ENCODE peak calls at places on chromosome 11, in five cellular contexts. C is fibroblast of mammary gland, F is cardiac muscle cell, X is dorsolateral prefrontal cortex, E is fibroblast of villous mesenchyme. O is an unnamed sample.

GRCh38 chr11:41413843-41414242 is 45.6 kb downstream of the LRRC4C start:
- DNase-seq in X (no peak), C (no peak), F (no peak), E (no peak), O (no peak)

GRCh38 chr11:116931206-116931953 is 94.0 kb upstream of the APOA1 start:
- DNase-seq in F (peak; percentile 54), X (no peak), C (peak; percentile 13), E (no peak), O (no peak)

GRCh38 chr11:109547356-109548027 is 125.5 kb downstream of the C11orf87 start:
- DNase-seq in X (no peak), F (peak; percentile 83), C (peak; percentile 49), E (peak; percentile 46), O (no peak)

GRCh38 chr11:110251837-110252236 is 44.6 kb downstream of the RDX start:
- DNase-seq in X (no peak), F (peak; percentile 54), C (peak; percentile 72), E (peak; percentile 31), O (no peak)

GRCh38 chr11:110948112-110948511 is 235.9 kb upstream of the ARHGAP20 start:
- DNase-seq in E (peak; percentile 69), F (peak; percentile 45), C (peak; percentile 84), X (no peak), O (no peak)

GRCh38 chr11:129252621-129253020 is 60.5 kb upstream of the ARHGAP32 start:
- DNase-seq in E (no peak), C (no peak), F (no peak), X (no peak), O (no peak)

GRCh38 chr11:47768090-47768620 is 1.0 kb upstream of the FNBP4 start:
- DNase-seq in C (peak; percentile 78), X (peak; percentile 27), F (peak; percentile 87), E (peak; percentile 69), O (peak; percentile 29)

GRCh38 chr11:46669606-46670243 is 30.7 kb downstream of the ARHGAP1 start:
- DNase-seq in C (no peak), F (no peak), X (no peak), E (peak; percentile 17), O (no peak)

GRCh38 chr11:65497141-65498041 is 1.5 kb upstream of the MALAT1 start:
- DNase-seq in X (peak; percentile 94), F (peak; percentile 100), C (peak; percentile 98), E (peak; percentile 99), O (peak; percentile 99)

GRCh38 chr11:7490054-7490453 is 4.7 kb downstream of the OLFML1 start:
- DNase-seq in X (no peak), E (peak; percentile 73), C (peak; percentile 80), F (peak; percentile 67), O (no peak)

GRCh38 chr11:68036717-68037239 is 2.0 kb upstream of the TCIRG1 start:
- DNase-seq in C (no peak), F (no peak), E (no peak), X (no peak), O (peak; percentile 14)

GRCh38 chr11:77879218-77879617 is 58.3 kb downstream of the AAMDC start:
- DNase-seq in E (peak; percentile 41), X (no peak), F (peak; percentile 68), C (peak; percentile 70), O (no peak)

GRCh38 chr11:76997512-76997911 is 36.7 kb upstream of the B3GNT6 start:
- DNase-seq in C (no peak), E (no peak), F (no peak), X (no peak), O (no peak)

GRCh38 chr11:128725630-128726461 is 32.0 kb downstream of the FLI1 start:
- DNase-seq in F (peak; percentile 64), E (peak; percentile 54), C (no peak), X (no peak), O (no peak)

GRCh38 chr11:3051435-3052108 is 5.7 kb downstream of the CARS1 start:
- DNase-seq in X (no peak), E (no peak), C (no peak), F (no peak), O (no peak)
- TF ChIP-seq CTCF in X (no peak), E (peak; percentile 22), C (peak; percentile 4), F (peak; percentile 12), O (no peak)

DNA sequence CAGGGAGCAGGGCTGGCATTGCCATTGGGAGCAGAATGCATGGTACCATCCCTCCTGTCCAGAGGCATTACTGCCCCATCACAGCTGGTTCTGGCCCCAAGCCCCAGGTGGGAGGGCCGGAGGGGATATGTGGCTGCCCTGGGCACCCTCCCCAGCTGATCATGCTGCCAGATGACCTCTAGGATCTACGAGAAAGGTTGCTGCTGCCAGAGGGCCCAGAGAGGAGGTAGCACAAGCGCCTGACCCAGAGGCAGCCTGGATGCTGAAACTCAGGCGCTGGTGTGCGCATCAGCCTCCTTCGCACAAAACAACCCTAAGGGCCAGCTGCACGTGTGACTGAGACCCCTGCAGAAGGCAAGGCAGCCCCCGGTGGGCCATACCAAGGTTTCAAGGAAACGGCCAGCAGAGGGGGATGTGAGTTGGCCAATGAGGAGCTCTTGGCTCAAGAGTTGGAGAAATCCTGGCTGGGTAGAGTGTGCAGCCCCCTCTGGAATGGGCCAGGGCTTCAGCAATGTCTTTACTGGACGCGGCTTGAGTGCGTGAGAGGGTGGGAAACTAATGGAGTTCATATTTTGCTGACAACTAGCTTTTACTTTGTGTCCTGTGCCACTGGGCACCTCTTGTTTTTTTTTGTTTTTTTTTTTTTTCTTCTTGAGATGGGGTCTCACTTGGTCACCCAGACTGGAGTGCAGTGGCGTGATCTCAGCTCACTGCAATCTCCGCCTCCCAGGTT is 88.3 kb upstream of the PARVA start:
- DNase-seq in F (no peak), C (no peak), X (no peak), E (no peak), O (no peak)
- TF ChIP-seq CTCF in F (no peak), C (no peak), X (peak; percentile 13), E (no peak), O (peak; percentile 32)

GRCh38 chr11:11968511-11969280 is 39.7 kb downstream of the DKK3 start:
- DNase-seq in X (no peak), E (peak; percentile 55), F (peak; percentile 36), C (peak; percentile 92), O (peak; percentile 40)
- TF ChIP-seq CTCF in X (no peak), E (no peak), F (no peak), C (no peak), O (no peak)

GRCh38 chr11:123601737-123602136 is 52.7 kb downstream of the SCN3B start:
- DNase-seq in C (no peak), X (no peak), F (no peak), E (no peak), O (no peak)
- TF ChIP-seq CTCF in C (no peak), X (no peak), F (no peak), E (no peak), O (no peak)

O was measured in glutamatergic neuron.